ENCODE peak calls at places on chromosomes 13 and 19, in six cellular contexts. E is AG08395; F is left ventricle myocardium inferior; S is GM12891; V is stimulated activated CD8-positive, alpha-beta memory T cell treated with anti-CD3 and anti-CD28 coated beads, Interleukin-7, amount 100 ng/mL, for 1 hour; N is brain microvascular endothelial cell. O is an unnamed sample.

GRCh38 chr13:40485611-40486517 is 180.6 kb downstream of the FOXO1 start:
- DNase-seq in N (no peak), S (peak; percentile 28), F (no peak), E (no peak), V (peak; percentile 34), O (no peak)

GRCh38 chr19:31553112-31553843 is 204.0 kb upstream of the TSHZ3 start:
- DNase-seq in F (no peak), E (peak; percentile 25), S (no peak), N (no peak), V (no peak), O (no peak)

GRCh38 chr19:1237027-1237659 is 662 bp downstream of the CBARP start:
- DNase-seq in S (no peak), F (no peak), N (no peak), E (peak; percentile 53), V (no peak), O (no peak)

GRCh38 chr19:17125052-17125727 is 49.6 kb downstream of the MYO9B start:
- DNase-seq in F (no peak), N (peak; percentile 18), E (no peak), S (peak; percentile 56), V (peak; percentile 21), O (no peak)

GRCh38 chr19:2663920-2664571 is 38.4 kb downstream of the GNG7 start:
- DNase-seq in S (peak; percentile 65), E (no peak), F (peak; percentile 84), N (no peak), V (no peak), O (no peak)

GRCh38 chr19:37903096-37903495 is 3.3 kb downstream of the WDR87 start:
- DNase-seq in E (no peak), F (no peak), S (no peak), V (no peak), N (no peak), O (no peak)

GRCh38 chr19:33681081-33681680 is 59.4 kb downstream of the CHST8 start:
- DNase-seq in F (no peak), V (no peak), E (no peak), S (no peak), N (no peak), O (no peak)

GRCh38 chr13:110323172-110323851 is 16.2 kb downstream of the COL4A2 start:
- DNase-seq in F (no peak), N (peak; percentile 89), V (no peak), E (peak; percentile 77), S (no peak), O (no peak)

O was measured in mesothelial cell of epicardium.